ENCODE peak calls at places on chromosome 18, in eight cellular contexts. V is activated CD4-positive, CD25-positive, alpha-beta regulatory T cell treated with anti-CD3 and anti-CD28 coated beads, Interleukin-2, amount 50 U/mL, for 72 hours; P is KBM-7; F is posterior vena cava; Y is CD8-positive, alpha-beta T cell; X is foreskin keratinocyte; C is GM04503; L is AG04449. M is an unnamed sample.

GRCh38 chr18:22632191-22632590 is 214.5 kb upstream of the CTAGE1 start:
- DNase-seq in F (no peak), X (no peak), V (no peak), C (no peak), L (no peak), P (no peak), Y (no peak), M (no peak)

GRCh38 chr18:23433360-23433759 is 19.7 kb upstream of the RIOK3 start:
- DNase-seq in P (no peak), Y (no peak), C (no peak), X (no peak), L (no peak), V (no peak), F (no peak), M (no peak)

GRCh38 chr18:51398104-51398503 is 200.6 kb upstream of the MEX3C start:
- DNase-seq in Y (no peak), F (no peak), P (no peak), V (no peak), L (no peak), C (no peak), X (no peak), M (no peak)

GRCh38 chr18:63457987-63458386 is 18.8 kb upstream of the SERPINB5 start:
- DNase-seq in L (no peak), F (no peak), C (no peak), Y (no peak), P (no peak), X (no peak), V (no peak), M (no peak)

GRCh38 chr18:7608798-7609197 is 41.7 kb downstream of the PTPRM start:
- DNase-seq in V (no peak), F (no peak), C (no peak), Y (no peak), X (no peak), L (no peak), P (no peak), M (no peak)

GRCh38 chr18:48493856-48494255 is 45.0 kb upstream of the CTIF start:
- DNase-seq in V (no peak), F (no peak), X (no peak), C (no peak), L (no peak), P (no peak), Y (no peak), M (no peak)

GRCh38 chr18:39624934-39625333 is 2059.3 kb upstream of the CELF4 start:
- DNase-seq in Y (no peak), F (no peak), V (no peak), P (no peak), L (no peak), X (peak), C (no peak), M (no peak)

GRCh38 chr18:40949138-40949949 is 1005.7 kb upstream of the PIK3C3 start:
- DNase-seq in Y (no peak), L (no peak), C (no peak), X (no peak), F (no peak), P (no peak), V (no peak), M (no peak)

GRCh38 chr18:22169889-22170420 is 566 bp downstream of the GATA6 start:
- DNase-seq in L (no peak), Y (no peak), X (no peak), F (no peak), P (no peak), V (no peak), C (no peak), M (no peak)

GRCh38 chr18:8730080-8730827 is 24.9 kb downstream of the MTCL1 start:
- DNase-seq in F (peak), L (peak), P (peak), V (no peak), C (no peak), X (no peak), Y (no peak), M (no peak)